ENCODE peak calls at places on chromosomes 5 and 9, in nine cellular contexts. One of them, this sample, is unnamed.

GRCh38 chr9:21558079-21558478 is 76.0 kb upstream of the IFNE start:
- DNase-seq in fibroblast of lung: peak; percentile 50
- DNase-seq in MM.1S: no peak
- DNase-seq in fibroblast of pulmonary artery: no peak
- DNase-seq in GM23338: no peak
- DNase-seq in RWPE1: no peak
- DNase-seq in GM06990: no peak
- DNase-seq in transverse colon: no peak
- DNase-seq in fibroblast of mammary gland: no peak
- DNase-seq in this sample: no peak

GRCh38 chr9:86096382-86096781 is 3.0 kb downstream of the GOLM1 start:
- DNase-seq in fibroblast of pulmonary artery: peak; percentile 36
- DNase-seq in fibroblast of mammary gland: peak; percentile 52
- DNase-seq in transverse colon: no peak
- DNase-seq in fibroblast of lung: peak; percentile 56
- DNase-seq in RWPE1: no peak
- DNase-seq in GM06990: no peak
- DNase-seq in MM.1S: peak; percentile 77
- DNase-seq in GM23338: no peak
- DNase-seq in this sample: no peak

GRCh38 chr9:121328876-121329681 is 41.0 kb downstream of the STOM start:
- DNase-seq in transverse colon: no peak
- DNase-seq in fibroblast of pulmonary artery: no peak
- DNase-seq in RWPE1: no peak
- DNase-seq in fibroblast of lung: no peak
- DNase-seq in fibroblast of mammary gland: no peak
- DNase-seq in MM.1S: no peak
- DNase-seq in GM23338: no peak
- DNase-seq in GM06990: no peak
- DNase-seq in this sample: no peak

GRCh38 chr9:93126825-93127368 is 7.2 kb downstream of the NINJ1 start:
- DNase-seq in GM23338: peak; percentile 32
- DNase-seq in MM.1S: no peak
- DNase-seq in fibroblast of mammary gland: no peak
- DNase-seq in transverse colon: peak; percentile 16
- DNase-seq in fibroblast of lung: no peak
- DNase-seq in GM06990: no peak
- DNase-seq in fibroblast of pulmonary artery: no peak
- DNase-seq in RWPE1: no peak
- DNase-seq in this sample: no peak

GRCh38 chr9:70589571-70590263 is 175.3 kb upstream of the KLF9 start:
- DNase-seq in transverse colon: no peak
- DNase-seq in MM.1S: no peak
- DNase-seq in RWPE1: no peak
- DNase-seq in fibroblast of pulmonary artery: peak; percentile 90
- DNase-seq in fibroblast of mammary gland: peak; percentile 96
- DNase-seq in fibroblast of lung: peak; percentile 85
- DNase-seq in GM23338: no peak
- DNase-seq in GM06990: no peak
- DNase-seq in this sample: no peak

GRCh38 chr9:121770415-121771273 is 119.2 kb downstream of the DAB2IP start:
- DNase-seq in fibroblast of lung: peak; percentile 14
- DNase-seq in transverse colon: no peak
- DNase-seq in MM.1S: no peak
- DNase-seq in fibroblast of mammary gland: peak; percentile 73
- DNase-seq in RWPE1: no peak
- DNase-seq in GM23338: no peak
- DNase-seq in fibroblast of pulmonary artery: peak; percentile 60
- DNase-seq in GM06990: no peak
- DNase-seq in this sample: no peak

GRCh38 chr9:20022410-20022809 is 233.6 kb upstream of the SLC24A2 start:
- DNase-seq in fibroblast of lung: peak; percentile 57
- DNase-seq in transverse colon: no peak
- DNase-seq in fibroblast of pulmonary artery: peak; percentile 58
- DNase-seq in MM.1S: no peak
- DNase-seq in GM06990: no peak
- DNase-seq in fibroblast of mammary gland: peak; percentile 82
- DNase-seq in GM23338: no peak
- DNase-seq in RWPE1: no peak
- DNase-seq in this sample: no peak

GRCh38 chr9:72667181-72667580 is 145.8 kb downstream of the TMC1 start:
- DNase-seq in GM23338: no peak
- DNase-seq in fibroblast of lung: no peak
- DNase-seq in RWPE1: no peak
- DNase-seq in fibroblast of pulmonary artery: no peak
- DNase-seq in fibroblast of mammary gland: no peak
- DNase-seq in GM06990: no peak
- DNase-seq in MM.1S: no peak
- DNase-seq in transverse colon: no peak
- DNase-seq in this sample: no peak

GRCh38 chr9:109945571-109945970 is 165.6 kb downstream of the PALM2AKAP2 start:
- DNase-seq in GM23338: no peak
- DNase-seq in transverse colon: no peak
- DNase-seq in MM.1S: no peak
- DNase-seq in fibroblast of mammary gland: peak; percentile 75
- DNase-seq in RWPE1: no peak
- DNase-seq in fibroblast of pulmonary artery: no peak
- DNase-seq in fibroblast of lung: peak; percentile 31
- DNase-seq in GM06990: no peak
- DNase-seq in this sample: no peak

GRCh38 chr5:115265220-115265619 is 2.5 kb upstream of the PGGT1B start:
- DNase-seq in GM23338: no peak
- DNase-seq in fibroblast of lung: no peak
- DNase-seq in fibroblast of mammary gland: no peak
- DNase-seq in fibroblast of pulmonary artery: no peak
- DNase-seq in transverse colon: no peak
- DNase-seq in RWPE1: no peak
- DNase-seq in MM.1S: no peak
- DNase-seq in GM06990: no peak
- DNase-seq in this sample: no peak

GRCh38 chr5:103289024-103289423 is 30.5 kb downstream of the MACIR start:
- DNase-seq in MM.1S: no peak
- DNase-seq in transverse colon: no peak
- DNase-seq in RWPE1: no peak
- DNase-seq in GM06990: no peak
- DNase-seq in fibroblast of mammary gland: no peak
- DNase-seq in GM23338: no peak
- DNase-seq in fibroblast of pulmonary artery: no peak
- DNase-seq in fibroblast of lung: no peak
- DNase-seq in this sample: no peak

GRCh38 chr9:116313638-116314037 is 160.0 kb downstream of the PAPPA start:
- DNase-seq in GM23338: no peak
- DNase-seq in fibroblast of lung: peak; percentile 21
- DNase-seq in fibroblast of pulmonary artery: no peak
- DNase-seq in transverse colon: no peak
- DNase-seq in RWPE1: no peak
- DNase-seq in fibroblast of mammary gland: peak; percentile 33
- DNase-seq in GM06990: no peak
- DNase-seq in MM.1S: no peak
- DNase-seq in this sample: no peak
- TF ChIP-seq CTCF in GM23338: peak; percentile 41
- TF ChIP-seq CTCF in fibroblast of lung: no peak
- TF ChIP-seq CTCF in fibroblast of pulmonary artery: peak; percentile 30
- TF ChIP-seq CTCF in transverse colon: no peak
- TF ChIP-seq CTCF in RWPE1: no peak
- TF ChIP-seq CTCF in fibroblast of mammary gland: peak; percentile 23
- TF ChIP-seq CTCF in GM06990: no peak
- TF ChIP-seq CTCF in MM.1S: no peak
- TF ChIP-seq CTCF in this sample: no peak

DNA sequence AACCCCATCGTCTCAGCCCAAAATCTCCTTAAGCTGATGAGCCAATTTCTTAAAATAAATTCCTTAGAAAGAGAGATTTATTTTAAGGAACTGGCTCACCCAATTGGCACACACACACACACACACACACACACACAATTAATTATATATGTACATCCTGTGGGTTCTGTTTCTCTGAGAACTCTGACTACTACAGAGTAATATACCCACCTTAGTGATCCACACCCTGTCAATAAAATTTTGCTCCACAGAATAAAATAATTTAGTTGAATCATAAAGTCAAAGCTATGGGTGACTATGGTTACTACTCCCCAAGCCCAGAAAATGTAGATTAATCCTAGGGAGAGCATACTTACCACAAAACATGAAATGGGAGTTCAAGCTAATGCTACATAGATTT is 131.0 kb downstream of the DMAC1 start:
- DNase-seq in GM23338: no peak
- DNase-seq in fibroblast of lung: no peak
- DNase-seq in RWPE1: no peak
- DNase-seq in fibroblast of pulmonary artery: no peak
- DNase-seq in fibroblast of mammary gland: no peak
- DNase-seq in MM.1S: no peak
- DNase-seq in GM06990: no peak
- DNase-seq in transverse colon: no peak
- DNase-seq in this sample: no peak
- TF ChIP-seq CTCF in GM23338: no peak
- TF ChIP-seq CTCF in fibroblast of lung: no peak
- TF ChIP-seq CTCF in RWPE1: no peak
- TF ChIP-seq CTCF in fibroblast of pulmonary artery: no peak
- TF ChIP-seq CTCF in fibroblast of mammary gland: no peak
- TF ChIP-seq CTCF in MM.1S: no peak
- TF ChIP-seq CTCF in GM06990: no peak
- TF ChIP-seq CTCF in transverse colon: no peak
- TF ChIP-seq CTCF in this sample: no peak

GRCh38 chr5:132754947-132755346 is 7.7 kb downstream of the CCNI2 start:
- DNase-seq in fibroblast of pulmonary artery: peak; percentile 50
- DNase-seq in GM06990: no peak
- DNase-seq in fibroblast of mammary gland: peak; percentile 37
- DNase-seq in fibroblast of lung: peak; percentile 59
- DNase-seq in GM23338: peak; percentile 67
- DNase-seq in RWPE1: no peak
- DNase-seq in MM.1S: no peak
- DNase-seq in transverse colon: peak; percentile 2
- DNase-seq in this sample: no peak

GRCh38 chr5:132754111-132754510 is 6.9 kb downstream of the CCNI2 start:
- DNase-seq in fibroblast of pulmonary artery: no peak
- DNase-seq in MM.1S: no peak
- DNase-seq in fibroblast of lung: no peak
- DNase-seq in RWPE1: no peak
- DNase-seq in GM06990: no peak
- DNase-seq in transverse colon: no peak
- DNase-seq in GM23338: no peak
- DNase-seq in fibroblast of mammary gland: no peak
- DNase-seq in this sample: no peak

GRCh38 chr5:132752581-132753125 is 5.4 kb downstream of the CCNI2 start:
- DNase-seq in MM.1S: no peak
- DNase-seq in RWPE1: no peak
- DNase-seq in transverse colon: no peak
- DNase-seq in fibroblast of mammary gland: no peak
- DNase-seq in GM23338: no peak
- DNase-seq in fibroblast of lung: no peak
- DNase-seq in fibroblast of pulmonary artery: no peak
- DNase-seq in GM06990: no peak
- DNase-seq in this sample: no peak

GRCh38 chr5:132751971-132752580 is 4.8 kb downstream of the CCNI2 start:
- DNase-seq in RWPE1: no peak
- DNase-seq in GM23338: no peak
- DNase-seq in MM.1S: no peak
- DNase-seq in fibroblast of pulmonary artery: no peak
- DNase-seq in GM06990: no peak
- DNase-seq in transverse colon: peak; percentile 6
- DNase-seq in fibroblast of mammary gland: no peak
- DNase-seq in fibroblast of lung: no peak
- DNase-seq in this sample: no peak

GRCh38 chr5:132753135-132753987 is 6.1 kb downstream of the CCNI2 start:
- DNase-seq in fibroblast of mammary gland: no peak
- DNase-seq in fibroblast of lung: no peak
- DNase-seq in GM06990: no peak
- DNase-seq in RWPE1: no peak
- DNase-seq in GM23338: peak; percentile 57
- DNase-seq in fibroblast of pulmonary artery: no peak
- DNase-seq in transverse colon: peak; percentile 8
- DNase-seq in MM.1S: peak; percentile 38
- DNase-seq in this sample: no peak
- TF ChIP-seq CTCF in fibroblast of mammary gland: peak; percentile 3
- TF ChIP-seq CTCF in fibroblast of lung: peak; percentile 18
- TF ChIP-seq CTCF in GM06990: no peak
- TF ChIP-seq CTCF in RWPE1: no peak
- TF ChIP-seq CTCF in GM23338: peak; percentile 62
- TF ChIP-seq CTCF in fibroblast of pulmonary artery: no peak
- TF ChIP-seq CTCF in transverse colon: no peak
- TF ChIP-seq CTCF in MM.1S: peak; percentile 17
- TF ChIP-seq CTCF in this sample: no peak

GRCh38 chr5:141369994-141370848 is at the start of gene PCDHGB3:
- DNase-seq in transverse colon: peak; percentile 21
- DNase-seq in MM.1S: peak; percentile 82
- DNase-seq in fibroblast of lung: peak; percentile 70
- DNase-seq in RWPE1: no peak
- DNase-seq in GM23338: peak; percentile 77
- DNase-seq in GM06990: peak; percentile 37
- DNase-seq in fibroblast of pulmonary artery: peak; percentile 77
- DNase-seq in fibroblast of mammary gland: peak; percentile 56
- DNase-seq in this sample: no peak
- TF ChIP-seq CTCF in transverse colon: no peak
- TF ChIP-seq CTCF in MM.1S: peak; percentile 73
- TF ChIP-seq CTCF in fibroblast of lung: peak; percentile 44
- TF ChIP-seq CTCF in RWPE1: peak; percentile 32
- TF ChIP-seq CTCF in GM23338: peak; percentile 62
- TF ChIP-seq CTCF in GM06990: peak; percentile 78
- TF ChIP-seq CTCF in fibroblast of pulmonary artery: peak; percentile 55
- TF ChIP-seq CTCF in fibroblast of mammary gland: peak; percentile 44
- TF ChIP-seq CTCF in this sample: no peak

This sample was measured in mesothelial cell of epicardium.